ENCODE peak calls at places on chromosomes 5 and 9, in five cellular contexts. Y, S, L, I and Z are unnamed samples.

GRCh38 chr9:86353591-86354047 is 591 bp downstream of the TUT7 start:
- DNase-seq in Y (no peak), S (peak; percentile 33), L (peak; percentile 34), I (peak; percentile 4), Z (peak; percentile 75)

GRCh38 chr9:21542780-21543179 is 60.7 kb upstream of the IFNE start:
- DNase-seq in Y (no peak), S (peak; percentile 47), L (no peak), I (no peak), Z (no peak)

GRCh38 chr5:154782326-154782725 is 27.1 kb downstream of the LARP1 start:
- DNase-seq in Y (no peak), S (no peak), L (no peak), I (no peak), Z (no peak)

GRCh38 chr5:41337240-41337639 is 123.9 kb upstream of the C6 start:
- DNase-seq in Y (no peak), S (no peak), L (no peak), I (no peak), Z (no peak)

GRCh38 chr5:68277427-68277826 is 61.9 kb downstream of the PIK3R1 start:
- DNase-seq in Y (no peak), S (peak; percentile 34), L (peak; percentile 62), I (no peak), Z (no peak)

GRCh38 chr9:88972401-88972800 is 18.9 kb upstream of the S1PR3 start:
- DNase-seq in Y (no peak), S (no peak), L (no peak), I (no peak), Z (peak; percentile 8)

GRCh38 chr9:130630091-130630450 is 34.3 kb upstream of the PRDM12 start:
- DNase-seq in Y (no peak), S (no peak), L (no peak), I (no peak), Z (no peak)

GRCh38 chr9:38008168-38009034 is 60.6 kb downstream of the SHB start:
- DNase-seq in Y (no peak), S (peak; percentile 82), L (peak; percentile 94), I (no peak), Z (peak; percentile 89)

GRCh38 chr5:109929371-109929770 is 239.6 kb downstream of the MAN2A1 start:
- DNase-seq in Y (no peak), S (no peak), L (no peak), I (no peak), Z (no peak)

GRCh38 chr9:76662476-76663281 is 101.6 kb upstream of the PCA3 start:
- DNase-seq in Y (no peak), S (no peak), L (no peak), I (no peak), Z (no peak)

GRCh38 chr5:45862763-45863162 is 166.6 kb upstream of the HCN1 start:
- DNase-seq in Y (no peak), S (no peak), L (no peak), I (no peak), Z (no peak)

GRCh38 chr9:79011461-79011860 is 560.3 kb upstream of the TLE4 start:
- DNase-seq in Y (no peak), S (no peak), L (no peak), I (no peak), Z (no peak)

GRCh38 chr9:87405677-87406544 is 91.8 kb upstream of the DAPK1 start:
- DNase-seq in Y (no peak), S (peak; percentile 46), L (peak; percentile 43), I (no peak), Z (no peak)

GRCh38 chr9:88387035-88387732 is 1.1 kb upstream of the SPIN1 start:
- DNase-seq in Y (no peak), S (peak; percentile 63), L (peak; percentile 77), I (no peak), Z (peak; percentile 75)

GRCh38 chr5:142753114-142753764 is 16.9 kb upstream of the ARHGAP26 start:
- DNase-seq in Y (peak; percentile 37), S (peak; percentile 84), L (peak; percentile 38), I (no peak), Z (no peak)

GRCh38 chr5:139789116-139789844 is 6.3 kb upstream of the PSD2 start:
- DNase-seq in Y (no peak), S (no peak), L (no peak), I (no peak), Z (no peak)

GRCh38 chr5:110441035-110441434 is 285.4 kb downstream of the TMEM232 start:
- DNase-seq in Y (no peak), S (peak; percentile 44), L (peak; percentile 70), I (no peak), Z (peak; percentile 57)

GRCh38 chr5:55484531-55484930 is 50.2 kb downstream of the PLPP1 start:
- DNase-seq in Y (no peak), S (no peak), L (no peak), I (no peak), Z (no peak)

GRCh38 chr9:22079873-22080341 is 70.8 kb upstream of the CDKN2B start:
- DNase-seq in Y (no peak), S (peak; percentile 94), L (peak; percentile 94), I (no peak), Z (no peak)

GRCh38 chr9:128005938-128006337 is 25.1 kb upstream of the EEIG1 start:
- DNase-seq in Y (no peak), S (no peak), L (peak; percentile 32), I (no peak), Z (peak; percentile 93)

GRCh38 chr5:78621269-78621871 is 27.2 kb downstream of the LHFPL2 start:
- DNase-seq in Y (no peak), S (no peak), L (peak; percentile 55), I (no peak), Z (no peak)

GRCh38 chr5:129771058-129771838 is 23.4 kb downstream of the MINAR2 start:
- DNase-seq in Y (peak; percentile 38), S (peak; percentile 69), L (peak; percentile 77), I (peak; percentile 10), Z (no peak)

GRCh38 chr5:96752341-96753016 is 55.3 kb downstream of the ERAP1 start:
- DNase-seq in Y (no peak), S (peak; percentile 84), L (peak; percentile 85), I (peak; percentile 13), Z (no peak)

GRCh38 chr5:136087961-136088871 is 44.4 kb upstream of the SMAD5 start:
- DNase-seq in Y (no peak), S (peak; percentile 94), L (peak; percentile 51), I (no peak), Z (no peak)

GRCh38 chr5:4661851-4662250 is 478.3 kb upstream of the ADAMTS16 start:
- DNase-seq in Y (no peak), S (no peak), L (no peak), I (no peak), Z (no peak)